ENCODE peak calls at places on chromosomes 11 and 22, in five cellular contexts. J, K, V, D and S are unnamed samples.
A peak's percentile ranks its signal among the peaks of the same experiment; 100 is the strongest.

GRCh38 chr22:41435560-41435959 is 11.0 kb downstream of the TOB2 start:
- DNase-seq in V (no peak), D (no peak), J (no peak), K (no peak), S (no peak)

GRCh38 chr11:13928566-13929251 is 33.8 kb upstream of the SPON1 start:
- DNase-seq in K (no peak), J (no peak), V (peak; percentile 89), D (no peak), S (no peak)

GRCh38 chr11:109309153-109309552 is 112.8 kb upstream of the C11orf87 start:
- DNase-seq in D (no peak), J (no peak), V (peak; percentile 53), K (no peak), S (no peak)

GRCh38 chr11:106263527-106263926 is 186.1 kb downstream of the AASDHPPT start:
- DNase-seq in J (no peak), V (no peak), D (no peak), K (no peak), S (no peak)

GRCh38 chr11:22795914-22796313 is 33.7 kb downstream of the SVIP start:
- DNase-seq in J (no peak), V (peak; percentile 10), K (no peak), D (no peak), S (no peak)

GRCh38 chr11:83702795-83703194 is 416.6 kb upstream of the CCDC90B start:
- DNase-seq in D (no peak), K (no peak), V (no peak), J (no peak), S (no peak)

GRCh38 chr22:20992056-20992442 is 9.9 kb downstream of the THAP7 start:
- DNase-seq in J (no peak), K (no peak), V (no peak), D (no peak), S (no peak)

GRCh38 chr11:26017322-26017860 is 314.5 kb upstream of the ANO3 start:
- DNase-seq in D (no peak), J (no peak), K (no peak), V (no peak), S (no peak)

GRCh38 chr11:3049430-3050243 is 7.6 kb downstream of the CARS1 start:
- DNase-seq in K (peak; percentile 75), J (no peak), V (peak; percentile 94), D (peak; percentile 55), S (peak; percentile 97)

GRCh38 chr11:14544611-14545010 is 24.4 kb upstream of the PSMA1 start:
- DNase-seq in D (no peak), K (no peak), J (no peak), V (peak; percentile 82), S (no peak)

GRCh38 chr11:31957674-31958073 is 133.2 kb upstream of the RCN1 start:
- DNase-seq in V (no peak), J (no peak), K (no peak), D (no peak), S (no peak)

GRCh38 chr11:129230006-129230405 is 37.9 kb upstream of the ARHGAP32 start:
- DNase-seq in J (no peak), V (peak; percentile 49), K (no peak), D (no peak), S (no peak)

GRCh38 chr22:38266120-38266519 is 6.7 kb downstream of the TMEM184B start:
- DNase-seq in V (no peak), D (no peak), K (no peak), J (no peak), S (no peak)

GRCh38 chr22:41762980-41763779 is 37.3 kb upstream of the CCDC134 start:
- DNase-seq in D (no peak), J (peak; percentile 79), V (peak; percentile 28), K (peak; percentile 39), S (no peak)

GRCh38 chr11:11432621-11433319 is 79.7 kb upstream of the CSNK2A3 start:
- DNase-seq in J (no peak), V (no peak), K (no peak), D (no peak), S (no peak)

GRCh38 chr11:115745041-115745440 is 240.8 kb upstream of the CADM1 start:
- DNase-seq in J (no peak), D (no peak), V (no peak), K (no peak), S (no peak)

GRCh38 chr22:25072406-25072805 is 119.9 kb downstream of the KIAA1671 start:
- DNase-seq in V (no peak), K (no peak), D (no peak), J (no peak), S (no peak)

GRCh38 chr22:35470903-35471321 is 69.7 kb upstream of the RASD2 start:
- DNase-seq in K (no peak), D (no peak), V (no peak), J (no peak), S (no peak)

GRCh38 chr11:93198221-93198650 is 445 bp upstream of the SLC36A4 start:
- DNase-seq in K (no peak), V (peak; percentile 49), D (no peak), J (no peak), S (no peak)

GRCh38 chr11:33207408-33207985 is 46.2 kb upstream of the CSTF3 start:
- DNase-seq in J (peak; percentile 7), D (no peak), V (peak; percentile 83), K (no peak), S (no peak)

GRCh38 chr11:59615132-59615636 is 390 bp downstream of the OSBP start:
- DNase-seq in V (no peak), J (no peak), D (no peak), K (peak; percentile 63), S (no peak)

GRCh38 chr22:33659423-33659822 is 260.9 kb downstream of the LARGE1 start:
- DNase-seq in D (no peak), K (no peak), V (peak; percentile 52), J (no peak), S (no peak)

GRCh38 chr11:95229199-95230053 is 1.6 kb downstream of the SESN3 start:
- DNase-seq in V (peak; percentile 26), K (no peak), J (no peak), D (no peak), S (no peak)

GRCh38 chr22:29719894-29720645 is at the start of gene CABP7:
- DNase-seq in V (no peak), D (no peak), K (no peak), J (no peak), S (no peak)

GRCh38 chr11:94934836-94935235 is 38.5 kb downstream of the CWC15 start:
- DNase-seq in D (no peak), V (no peak), J (no peak), K (no peak), S (no peak)

GRCh38 chr22:34462795-34463194 is 542.5 kb upstream of the LARGE1 start:
- DNase-seq in J (no peak), V (no peak), D (no peak), K (no peak), S (no peak)

GRCh38 chr11:71372693-71373657 is 75.2 kb downstream of the DHCR7 start:
- DNase-seq in D (no peak), K (peak; percentile 19), V (peak; percentile 29), J (no peak), S (no peak)

GRCh38 chr11:120543816-120544215 is 32.3 kb downstream of the GRIK4 start:
- DNase-seq in K (no peak), D (no peak), V (no peak), J (no peak), S (no peak)

GRCh38 chr11:112613051-112613972 is 347.9 kb upstream of the NCAM1 start:
- DNase-seq in D (no peak), J (no peak), K (peak; percentile 88), V (peak; percentile 72), S (no peak)

GRCh38 chr11:8671242-8671641 is 11.2 kb downstream of the TRIM66 start:
- DNase-seq in J (peak; percentile 15), K (no peak), D (peak; percentile 37), V (peak; percentile 94), S (no peak)

DNA sequence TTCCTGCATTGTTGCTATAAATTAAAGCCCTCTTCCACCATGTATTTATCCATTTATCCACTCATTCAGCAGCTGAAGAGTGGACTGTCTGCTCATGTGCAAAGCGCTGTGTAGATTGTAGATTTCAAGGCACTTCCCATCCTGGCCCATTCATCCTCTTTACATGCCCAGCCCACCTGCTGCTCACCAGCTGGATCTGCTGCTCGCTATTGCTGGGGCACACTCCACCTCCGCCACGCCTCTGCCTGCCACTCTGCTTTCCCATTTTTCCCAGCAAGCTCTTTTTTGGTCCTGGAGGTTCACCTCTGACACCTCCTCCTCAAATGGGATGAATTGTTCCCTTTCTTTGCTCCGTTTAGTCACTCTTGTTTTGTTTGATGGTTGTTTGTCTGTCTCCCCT is 48.3 kb downstream of the CEP164 start:
- DNase-seq in J (no peak), D (no peak), K (no peak), V (no peak), S (no peak)
- TF ChIP-seq CTCF in J (no peak), D (no peak), K (no peak), V (no peak), S (no peak)

GRCh38 chr11:66336234-66337102 is at the start of gene RIN1:
- DNase-seq in V (peak; percentile 96), J (peak; percentile 60), D (no peak), K (peak; percentile 76), S (peak; percentile 96)
- TF ChIP-seq CTCF in V (peak; percentile 38), J (no peak), D (no peak), K (no peak), S (peak; percentile 74)

DNA sequence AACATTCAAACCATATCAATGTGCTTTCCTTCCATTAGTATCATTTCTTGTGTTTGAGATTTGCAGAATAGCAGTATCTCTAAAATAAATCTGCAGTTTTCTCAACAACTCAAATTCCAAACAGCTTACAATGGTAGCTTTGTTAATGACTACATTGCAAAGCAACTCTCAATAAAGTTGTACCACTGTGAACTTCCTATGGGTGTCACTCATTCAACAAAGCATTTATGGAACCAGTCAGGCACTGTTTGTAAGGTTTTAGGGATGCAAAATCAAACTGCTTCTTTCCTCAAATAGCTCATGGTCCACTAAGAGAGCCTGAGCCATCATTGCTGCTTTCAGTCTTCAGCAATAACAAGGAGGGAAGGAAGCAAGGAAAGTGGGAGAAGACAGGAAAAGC is 91.0 kb downstream of the CCDC83 start:
- DNase-seq in K (no peak), V (peak; percentile 52), D (no peak), J (no peak), S (no peak)
- TF ChIP-seq CTCF in K (no peak), V (no peak), D (no peak), J (no peak), S (peak; percentile 45)

GRCh38 chr11:44467931-44468330 is 97.5 kb upstream of the CD82 start:
- DNase-seq in D (no peak), V (no peak), J (no peak), K (no peak), S (no peak)

GRCh38 chr11:44467413-44467812 is 98.0 kb upstream of the CD82 start:
- DNase-seq in K (no peak), V (no peak), D (no peak), J (no peak), S (no peak)

GRCh38 chr11:44463751-44464150 is 101.7 kb upstream of the CD82 start:
- DNase-seq in V (no peak), K (no peak), J (no peak), D (no peak), S (no peak)

GRCh38 chr11:44466531-44467179 is 98.8 kb upstream of the CD82 start:
- DNase-seq in K (no peak), D (no peak), J (no peak), V (no peak), S (no peak)

DNA sequence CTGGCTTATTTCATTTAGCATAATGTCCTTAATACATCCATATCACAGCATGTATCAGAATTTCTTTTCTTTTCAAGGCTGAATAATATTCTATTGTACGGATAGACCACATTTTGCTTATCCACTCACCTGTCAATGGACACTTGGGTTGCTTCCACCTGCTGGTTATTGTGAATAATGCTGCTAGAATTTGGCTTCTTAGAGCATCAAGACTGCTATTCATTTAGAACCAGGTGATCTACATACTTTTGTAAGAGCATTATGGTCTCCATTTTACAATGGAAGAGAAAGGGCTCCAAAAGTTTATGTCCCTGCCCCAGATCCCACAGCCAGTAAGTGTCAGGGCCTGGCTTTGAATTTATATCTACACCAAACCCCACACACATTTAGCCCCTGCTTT is 100.7 kb upstream of the CD82 start:
- DNase-seq in D (no peak), K (no peak), V (peak; percentile 3), J (no peak), S (no peak)
- TF ChIP-seq CTCF in D (no peak), K (no peak), V (no peak), J (peak; percentile 27), S (no peak)